ENCODE peak calls at places on chromosomes 4 and X, in six cellular contexts. One of them, this sample, is unnamed. For H3K4me1, the result is how much of the 10 kb centered on the place peaks cover.

GRCh38 chrX:110944793-110945466 is 149.3 kb upstream of the CHRDL1 start:
- DNase-seq in stomach: peak
- DNase-seq in IMR-90: no peak
- DNase-seq in heart left ventricle: no peak
- DNase-seq in uterus: no peak
- DNase-seq in HCT116: no peak
- DNase-seq in this sample: no peak

GRCh38 chr4:83855044-83855443 is 319.1 kb downstream of the GPAT3 start:
- DNase-seq in heart left ventricle: no peak
- DNase-seq in IMR-90: peak
- DNase-seq in uterus: no peak
- DNase-seq in stomach: no peak
- DNase-seq in HCT116: peak
- DNase-seq in this sample: no peak

GRCh38 chr4:182351485-182351884 is 108.3 kb downstream of the TENM3 start:
- DNase-seq in IMR-90: no peak
- DNase-seq in stomach: no peak
- DNase-seq in heart left ventricle: no peak
- DNase-seq in uterus: no peak
- DNase-seq in HCT116: no peak
- DNase-seq in this sample: no peak

GRCh38 chr4:109303141-109303499 is 662 bp upstream of the COL25A1 start:
- DNase-seq in IMR-90: no peak
- DNase-seq in heart left ventricle: no peak
- DNase-seq in HCT116: no peak
- DNase-seq in uterus: peak
- DNase-seq in stomach: no peak
- DNase-seq in this sample: no peak

GRCh38 chr4:168648929-168649328 is 152.1 kb downstream of the PALLD start:
- DNase-seq in uterus: no peak
- DNase-seq in heart left ventricle: no peak
- DNase-seq in stomach: no peak
- DNase-seq in IMR-90: peak
- DNase-seq in HCT116: no peak
- DNase-seq in this sample: no peak

GRCh38 chr4:139153411-139154133 is 23.4 kb downstream of the ELF2 start:
- DNase-seq in uterus: no peak
- DNase-seq in stomach: no peak
- DNase-seq in IMR-90: peak
- DNase-seq in HCT116: no peak
- DNase-seq in heart left ventricle: no peak
- DNase-seq in this sample: no peak

GRCh38 chr4:142550955-142551354 is 295.1 kb downstream of the INPP4B start:
- DNase-seq in HCT116: peak
- DNase-seq in IMR-90: no peak
- DNase-seq in stomach: no peak
- DNase-seq in heart left ventricle: no peak
- DNase-seq in uterus: no peak
- DNase-seq in this sample: no peak

GRCh38 chr4:30256105-30256828 is 463.9 kb upstream of the PCDH7 start:
- DNase-seq in uterus: no peak
- DNase-seq in heart left ventricle: no peak
- DNase-seq in stomach: no peak
- DNase-seq in IMR-90: no peak
- DNase-seq in HCT116: no peak
- DNase-seq in this sample: no peak

GRCh38 chr4:113844369-113844768 is 82.8 kb upstream of the CAMK2D start:
- DNase-seq in uterus: no peak
- DNase-seq in heart left ventricle: no peak
- DNase-seq in IMR-90: no peak
- DNase-seq in stomach: no peak
- DNase-seq in HCT116: no peak
- DNase-seq in this sample: no peak

GRCh38 chrX:128781506-128781905 is 729.3 kb upstream of the ACTRT1 start:
- DNase-seq in heart left ventricle: no peak
- DNase-seq in IMR-90: no peak
- DNase-seq in stomach: peak
- DNase-seq in uterus: no peak
- DNase-seq in HCT116: no peak
- DNase-seq in this sample: peak

GRCh38 chr4:153156263-153156662 is 48.0 kb upstream of the TRIM2 start:
- DNase-seq in heart left ventricle: no peak
- DNase-seq in HCT116: no peak
- DNase-seq in uterus: no peak
- DNase-seq in IMR-90: no peak
- DNase-seq in stomach: no peak
- DNase-seq in this sample: no peak

GRCh38 chr4:107380836-107381438 is 339.1 kb downstream of the PAPSS1 start:
- DNase-seq in heart left ventricle: no peak
- DNase-seq in HCT116: no peak
- DNase-seq in stomach: no peak
- DNase-seq in uterus: no peak
- DNase-seq in IMR-90: no peak
- DNase-seq in this sample: no peak

GRCh38 chr4:170139764-170140163 is 50.0 kb upstream of the AADAT start:
- DNase-seq in IMR-90: peak
- DNase-seq in HCT116: no peak
- DNase-seq in uterus: no peak
- DNase-seq in heart left ventricle: no peak
- DNase-seq in stomach: no peak
- DNase-seq in this sample: no peak

GRCh38 chr4:10577018-10577417 is 107.5 kb downstream of the CLNK start:
- DNase-seq in uterus: no peak
- DNase-seq in stomach: no peak
- DNase-seq in IMR-90: no peak
- DNase-seq in heart left ventricle: no peak
- DNase-seq in HCT116: no peak
- DNase-seq in this sample: no peak

GRCh38 chr4:69576251-69576877 is 63.1 kb downstream of the UGT2A2 start:
- DNase-seq in uterus: no peak
- DNase-seq in heart left ventricle: no peak
- DNase-seq in stomach: no peak
- DNase-seq in HCT116: no peak
- DNase-seq in IMR-90: no peak
- DNase-seq in this sample: no peak

GRCh38 chr4:118351851-118352827 is 664 bp downstream of the PRSS12 start:
- DNase-seq in uterus: no peak
- DNase-seq in HCT116: peak
- DNase-seq in stomach: peak
- DNase-seq in heart left ventricle: no peak
- DNase-seq in IMR-90: peak
- DNase-seq in this sample: no peak

GRCh38 chrX:20361890-20362262 is 95.2 kb upstream of the RPS6KA3 start:
- DNase-seq in IMR-90: peak
- DNase-seq in HCT116: no peak
- DNase-seq in heart left ventricle: no peak
- DNase-seq in stomach: no peak
- DNase-seq in uterus: no peak
- DNase-seq in this sample: no peak

GRCh38 chr4:58127680-58128079 is 1017.5 kb upstream of the IGFBP7 start:
- DNase-seq in heart left ventricle: no peak
- DNase-seq in uterus: no peak
- DNase-seq in stomach: no peak
- DNase-seq in IMR-90: no peak
- DNase-seq in HCT116: no peak
- DNase-seq in this sample: no peak

GRCh38 chr4:7844247-7844991 is 95.2 kb downstream of the AFAP1 start:
- DNase-seq in uterus: peak
- DNase-seq in IMR-90: peak
- DNase-seq in stomach: peak
- DNase-seq in heart left ventricle: peak
- DNase-seq in HCT116: peak
- DNase-seq in this sample: peak

GRCh38 chr4:88286897-88287296 is 2.5 kb upstream of the PPM1K start:
- DNase-seq in uterus: no peak
- DNase-seq in IMR-90: no peak
- DNase-seq in stomach: no peak
- DNase-seq in heart left ventricle: no peak
- DNase-seq in HCT116: no peak
- DNase-seq in this sample: no peak

GRCh38 chr4:154807042-154807630 is 26.1 kb downstream of the RBM46 start:
- DNase-seq in heart left ventricle: no peak
- DNase-seq in uterus: no peak
- DNase-seq in IMR-90: peak
- DNase-seq in stomach: no peak
- DNase-seq in HCT116: peak
- DNase-seq in this sample: no peak

DNA sequence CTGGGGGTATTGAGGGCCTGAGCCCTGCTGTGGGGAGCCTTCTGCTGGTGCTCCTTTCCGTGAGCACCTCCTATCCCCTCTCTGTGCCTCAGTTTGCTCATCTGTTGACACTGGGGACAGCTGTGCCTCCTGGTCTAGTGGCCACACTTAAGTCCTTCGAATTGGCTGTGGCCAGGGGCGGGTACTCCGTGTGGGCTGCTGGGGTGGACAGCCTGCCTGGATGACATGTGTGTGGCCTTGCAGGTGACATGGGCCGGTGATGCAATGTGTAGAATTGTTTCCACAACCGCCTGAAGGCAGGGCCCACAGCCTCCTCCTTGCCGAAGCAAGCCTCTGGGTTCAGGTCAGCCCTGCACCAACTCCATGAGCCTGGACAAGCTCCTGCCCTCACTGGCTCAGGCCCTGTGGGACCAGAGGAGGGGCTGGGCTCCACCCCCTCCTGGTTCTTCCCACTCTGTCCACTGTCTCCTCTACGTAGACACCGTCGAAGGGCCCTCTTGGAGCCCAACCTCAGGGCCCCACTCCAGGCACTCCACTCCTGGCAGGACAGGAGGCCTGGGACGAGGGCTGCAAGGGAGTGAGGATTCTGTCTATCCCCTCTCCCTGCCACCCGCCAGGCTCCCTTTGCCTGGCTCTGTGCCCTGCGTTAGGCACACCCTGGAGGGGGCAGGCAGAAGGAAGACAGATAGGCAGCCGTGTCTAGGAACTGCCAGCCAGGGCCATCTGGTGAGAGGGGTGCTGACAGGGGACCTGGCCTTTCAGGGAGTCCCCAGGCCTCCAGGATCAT is 1.2 kb downstream of the SH3BP2 start:
- DNase-seq in IMR-90: no peak
- DNase-seq in stomach: peak
- DNase-seq in heart left ventricle: peak
- DNase-seq in HCT116: no peak
- DNase-seq in uterus: peak
- DNase-seq in this sample: peak
- H3K4me1 ChIP-seq in IMR-90: under half
- H3K4me1 ChIP-seq in stomach: half or more
- H3K4me1 ChIP-seq in heart left ventricle: half or more
- H3K4me1 ChIP-seq in HCT116: under half
- H3K4me1 ChIP-seq in uterus: under half
- H3K4me1 ChIP-seq in this sample: half or more

GRCh38 chrX:73768120-73768519 is 205.1 kb downstream of the CHIC1 start:
- DNase-seq in heart left ventricle: no peak
- DNase-seq in IMR-90: no peak
- DNase-seq in stomach: no peak
- DNase-seq in uterus: no peak
- DNase-seq in HCT116: no peak
- DNase-seq in this sample: no peak

GRCh38 chrX:73768886-73769285 is 205.9 kb downstream of the CHIC1 start:
- DNase-seq in uterus: no peak
- DNase-seq in heart left ventricle: no peak
- DNase-seq in HCT116: no peak
- DNase-seq in IMR-90: no peak
- DNase-seq in stomach: no peak
- DNase-seq in this sample: no peak

GRCh38 chrX:73765776-73766465 is 202.9 kb downstream of the CHIC1 start:
- DNase-seq in uterus: no peak
- DNase-seq in HCT116: no peak
- DNase-seq in heart left ventricle: no peak
- DNase-seq in IMR-90: no peak
- DNase-seq in stomach: no peak
- DNase-seq in this sample: no peak

DNA sequence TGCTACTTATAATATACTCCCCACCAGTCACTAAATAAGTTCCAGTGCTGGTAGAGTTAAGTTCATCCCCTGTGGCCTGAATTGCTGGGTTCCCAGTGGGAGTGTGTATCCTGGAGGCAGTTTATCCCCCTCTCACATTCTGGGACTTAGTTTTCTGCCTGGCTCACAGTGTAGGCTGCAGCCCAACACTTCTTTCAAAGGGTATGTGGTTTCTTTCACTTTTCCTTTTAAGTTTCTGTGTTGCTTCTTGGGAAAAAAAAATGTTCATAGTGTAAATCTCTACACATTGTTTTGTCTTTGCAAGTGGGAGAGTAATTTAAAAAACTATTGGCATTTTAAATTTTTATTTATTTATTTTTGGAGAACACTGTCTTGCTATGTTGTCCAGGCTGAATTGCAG is 204.0 kb downstream of the CHIC1 start:
- DNase-seq in uterus: no peak
- DNase-seq in IMR-90: no peak
- DNase-seq in heart left ventricle: no peak
- DNase-seq in stomach: no peak
- DNase-seq in HCT116: no peak
- DNase-seq in this sample: no peak
- H3K4me3 ChIP-seq in uterus: no peak
- H3K4me3 ChIP-seq in IMR-90: no peak
- H3K4me3 ChIP-seq in heart left ventricle: no peak
- H3K4me3 ChIP-seq in stomach: no peak
- H3K4me3 ChIP-seq in HCT116: no peak
- H3K4me3 ChIP-seq in this sample: no peak

DNA sequence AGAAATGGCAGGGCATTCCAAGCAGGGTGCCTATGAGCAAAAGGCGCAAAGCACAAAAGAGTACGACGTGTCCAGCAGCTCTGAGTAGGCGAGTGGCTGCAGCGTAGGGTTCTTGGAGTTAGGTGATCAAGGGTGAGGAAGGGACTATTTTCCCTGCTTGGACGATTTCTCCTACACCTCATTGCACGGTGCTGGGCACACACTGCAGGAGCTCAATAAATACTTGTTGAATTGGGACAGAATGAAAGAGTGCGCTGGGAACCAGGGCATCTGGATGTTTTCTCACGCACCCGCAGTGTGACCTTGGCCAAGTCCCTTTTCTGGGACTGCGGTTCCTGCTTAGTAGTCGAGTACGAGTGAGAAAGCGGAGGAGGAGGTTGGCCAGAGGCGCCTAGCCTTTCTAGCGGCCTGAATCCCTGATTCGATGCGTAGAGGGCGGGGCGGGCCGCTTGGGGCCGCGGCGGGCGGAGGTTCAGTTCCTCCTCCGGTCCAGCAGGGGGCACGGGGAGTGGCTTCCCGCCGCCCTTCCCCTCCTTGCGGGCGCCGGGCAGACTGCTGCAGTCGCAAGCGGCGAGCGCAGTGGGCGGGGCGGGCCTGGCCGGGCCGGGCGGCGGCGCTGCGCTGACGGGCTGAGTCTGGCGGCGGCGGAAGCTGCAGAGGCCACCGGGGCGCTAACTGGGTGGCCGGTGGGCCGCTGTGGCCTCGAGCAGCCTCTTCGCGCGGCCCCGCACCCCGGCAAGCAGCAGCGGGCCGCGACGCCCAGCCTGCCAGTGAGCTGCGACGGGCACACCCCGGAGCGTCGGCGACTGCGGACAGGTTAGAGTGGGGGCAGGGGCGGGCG is at the start of gene FAM199X:
- DNase-seq in uterus: peak
- DNase-seq in HCT116: peak
- DNase-seq in stomach: peak
- DNase-seq in heart left ventricle: peak
- DNase-seq in IMR-90: peak
- DNase-seq in this sample: peak
- TF ChIP-seq POLR2A in uterus: peak
- TF ChIP-seq POLR2A in HCT116: peak
- TF ChIP-seq POLR2A in stomach: no peak
- TF ChIP-seq POLR2A in heart left ventricle: no peak
- TF ChIP-seq POLR2A in IMR-90: peak
- TF ChIP-seq POLR2A in this sample: peak

GRCh38 chr4:40843696-40844095 is 93.9 kb downstream of the NSUN7 start:
- DNase-seq in heart left ventricle: no peak
- DNase-seq in HCT116: no peak
- DNase-seq in uterus: no peak
- DNase-seq in stomach: no peak
- DNase-seq in IMR-90: no peak
- DNase-seq in this sample: no peak
- H3K4me1 ChIP-seq in heart left ventricle: under half
- H3K4me1 ChIP-seq in HCT116: under half
- H3K4me1 ChIP-seq in uterus: under half
- H3K4me1 ChIP-seq in stomach: under half
- H3K4me1 ChIP-seq in IMR-90: under half
- H3K4me1 ChIP-seq in this sample: under half